ENCODE peak calls at places on chromosomes 5 and 9, in nine cellular contexts. One of them, this sample, is unnamed.

GRCh38 chr9:107243757-107244156 is 39.3 kb upstream of the RAD23B start:
- DNase-seq in brain microvascular endothelial cell: peak
- DNase-seq in dermis microvascular lymphatic vessel endothelial cell: no peak
- DNase-seq in adrenal gland: no peak
- DNase-seq in effector memory CD4-positive, alpha-beta T cell: no peak
- DNase-seq in NCI-H69: peak
- DNase-seq in pancreas: no peak
- DNase-seq in anterior cingulate cortex: no peak
- DNase-seq in activated T-cell treated with anti-CD3 and anti-CD28 coated beads for 48 hours: peak
- DNase-seq in this sample: no peak

GRCh38 chr5:139707445-139708003 is 59.4 kb downstream of the CXXC5 start:
- DNase-seq in brain microvascular endothelial cell: no peak
- DNase-seq in dermis microvascular lymphatic vessel endothelial cell: no peak
- DNase-seq in adrenal gland: no peak
- DNase-seq in effector memory CD4-positive, alpha-beta T cell: no peak
- DNase-seq in NCI-H69: no peak
- DNase-seq in pancreas: no peak
- DNase-seq in anterior cingulate cortex: no peak
- DNase-seq in activated T-cell treated with anti-CD3 and anti-CD28 coated beads for 48 hours: no peak
- DNase-seq in this sample: no peak

GRCh38 chr5:80190960-80191359 is 64.9 kb downstream of the SERINC5 start:
- DNase-seq in brain microvascular endothelial cell: no peak
- DNase-seq in dermis microvascular lymphatic vessel endothelial cell: no peak
- DNase-seq in adrenal gland: no peak
- DNase-seq in effector memory CD4-positive, alpha-beta T cell: no peak
- DNase-seq in NCI-H69: no peak
- DNase-seq in pancreas: no peak
- DNase-seq in anterior cingulate cortex: no peak
- DNase-seq in activated T-cell treated with anti-CD3 and anti-CD28 coated beads for 48 hours: no peak
- DNase-seq in this sample: no peak

GRCh38 chr5:32443541-32444190 is 874 bp downstream of the ZFR start:
- DNase-seq in brain microvascular endothelial cell: peak
- DNase-seq in dermis microvascular lymphatic vessel endothelial cell: no peak
- DNase-seq in adrenal gland: peak
- DNase-seq in effector memory CD4-positive, alpha-beta T cell: peak
- DNase-seq in NCI-H69: peak
- DNase-seq in pancreas: peak
- DNase-seq in anterior cingulate cortex: peak
- DNase-seq in activated T-cell treated with anti-CD3 and anti-CD28 coated beads for 48 hours: peak
- DNase-seq in this sample: peak

GRCh38 chr5:61200582-61201155 is 38.4 kb upstream of the SMIM15 start:
- DNase-seq in brain microvascular endothelial cell: peak
- DNase-seq in dermis microvascular lymphatic vessel endothelial cell: no peak
- DNase-seq in adrenal gland: no peak
- DNase-seq in effector memory CD4-positive, alpha-beta T cell: no peak
- DNase-seq in NCI-H69: peak
- DNase-seq in pancreas: no peak
- DNase-seq in anterior cingulate cortex: no peak
- DNase-seq in activated T-cell treated with anti-CD3 and anti-CD28 coated beads for 48 hours: no peak
- DNase-seq in this sample: no peak

GRCh38 chr5:133612021-133612860 is at the start of gene FSTL4:
- DNase-seq in brain microvascular endothelial cell: no peak
- DNase-seq in dermis microvascular lymphatic vessel endothelial cell: no peak
- DNase-seq in adrenal gland: peak
- DNase-seq in effector memory CD4-positive, alpha-beta T cell: no peak
- DNase-seq in NCI-H69: peak
- DNase-seq in pancreas: peak
- DNase-seq in anterior cingulate cortex: no peak
- DNase-seq in activated T-cell treated with anti-CD3 and anti-CD28 coated beads for 48 hours: no peak
- DNase-seq in this sample: peak

GRCh38 chr5:114255275-114255674 is 106.6 kb upstream of the KCNN2 start:
- DNase-seq in brain microvascular endothelial cell: no peak
- DNase-seq in dermis microvascular lymphatic vessel endothelial cell: no peak
- DNase-seq in adrenal gland: no peak
- DNase-seq in effector memory CD4-positive, alpha-beta T cell: no peak
- DNase-seq in NCI-H69: no peak
- DNase-seq in pancreas: no peak
- DNase-seq in anterior cingulate cortex: no peak
- DNase-seq in activated T-cell treated with anti-CD3 and anti-CD28 coated beads for 48 hours: no peak
- DNase-seq in this sample: no peak

GRCh38 chr9:104386425-104387069 is 117.5 kb upstream of the OR13F1 start:
- DNase-seq in brain microvascular endothelial cell: peak
- DNase-seq in dermis microvascular lymphatic vessel endothelial cell: peak
- DNase-seq in adrenal gland: no peak
- DNase-seq in effector memory CD4-positive, alpha-beta T cell: no peak
- DNase-seq in NCI-H69: peak
- DNase-seq in pancreas: no peak
- DNase-seq in anterior cingulate cortex: no peak
- DNase-seq in activated T-cell treated with anti-CD3 and anti-CD28 coated beads for 48 hours: no peak
- DNase-seq in this sample: no peak

GRCh38 chr5:150263801-150264621 is 25.6 kb downstream of the CAMK2A start:
- DNase-seq in brain microvascular endothelial cell: peak
- DNase-seq in dermis microvascular lymphatic vessel endothelial cell: no peak
- DNase-seq in adrenal gland: peak
- DNase-seq in effector memory CD4-positive, alpha-beta T cell: no peak
- DNase-seq in NCI-H69: peak
- DNase-seq in pancreas: peak
- DNase-seq in anterior cingulate cortex: no peak
- DNase-seq in activated T-cell treated with anti-CD3 and anti-CD28 coated beads for 48 hours: no peak
- DNase-seq in this sample: peak

GRCh38 chr5:142181096-142181495 is 72.5 kb downstream of the NDFIP1 start:
- DNase-seq in brain microvascular endothelial cell: no peak
- DNase-seq in dermis microvascular lymphatic vessel endothelial cell: no peak
- DNase-seq in adrenal gland: no peak
- DNase-seq in effector memory CD4-positive, alpha-beta T cell: no peak
- DNase-seq in NCI-H69: peak
- DNase-seq in pancreas: no peak
- DNase-seq in anterior cingulate cortex: no peak
- DNase-seq in activated T-cell treated with anti-CD3 and anti-CD28 coated beads for 48 hours: no peak
- DNase-seq in this sample: no peak

GRCh38 chr9:135990468-135991429 is 29.6 kb upstream of the UBAC1 start:
- DNase-seq in brain microvascular endothelial cell: no peak
- DNase-seq in dermis microvascular lymphatic vessel endothelial cell: peak
- DNase-seq in adrenal gland: peak
- DNase-seq in effector memory CD4-positive, alpha-beta T cell: peak
- DNase-seq in NCI-H69: peak
- DNase-seq in pancreas: peak
- DNase-seq in anterior cingulate cortex: no peak
- DNase-seq in activated T-cell treated with anti-CD3 and anti-CD28 coated beads for 48 hours: no peak
- DNase-seq in this sample: no peak

GRCh38 chr5:1235379-1235778 is 10.2 kb downstream of the SLC6A18 start:
- DNase-seq in brain microvascular endothelial cell: no peak
- DNase-seq in dermis microvascular lymphatic vessel endothelial cell: no peak
- DNase-seq in adrenal gland: no peak
- DNase-seq in effector memory CD4-positive, alpha-beta T cell: no peak
- DNase-seq in NCI-H69: no peak
- DNase-seq in pancreas: no peak
- DNase-seq in anterior cingulate cortex: no peak
- DNase-seq in activated T-cell treated with anti-CD3 and anti-CD28 coated beads for 48 hours: no peak
- DNase-seq in this sample: no peak

GRCh38 chr5:86885489-86886225 is 267.9 kb downstream of the COX7C start:
- DNase-seq in brain microvascular endothelial cell: no peak
- DNase-seq in dermis microvascular lymphatic vessel endothelial cell: no peak
- DNase-seq in adrenal gland: no peak
- DNase-seq in effector memory CD4-positive, alpha-beta T cell: no peak
- DNase-seq in NCI-H69: peak
- DNase-seq in pancreas: no peak
- DNase-seq in anterior cingulate cortex: no peak
- DNase-seq in activated T-cell treated with anti-CD3 and anti-CD28 coated beads for 48 hours: no peak
- DNase-seq in this sample: no peak

GRCh38 chr5:127746756-127747155 is 43.6 kb downstream of the CCDC192 start:
- DNase-seq in brain microvascular endothelial cell: no peak
- DNase-seq in dermis microvascular lymphatic vessel endothelial cell: peak
- DNase-seq in adrenal gland: no peak
- DNase-seq in effector memory CD4-positive, alpha-beta T cell: no peak
- DNase-seq in NCI-H69: peak
- DNase-seq in pancreas: no peak
- DNase-seq in anterior cingulate cortex: no peak
- DNase-seq in activated T-cell treated with anti-CD3 and anti-CD28 coated beads for 48 hours: no peak
- DNase-seq in this sample: no peak

GRCh38 chr5:102581011-102581410 is 82.2 kb upstream of the SLCO6A1 start:
- DNase-seq in brain microvascular endothelial cell: no peak
- DNase-seq in dermis microvascular lymphatic vessel endothelial cell: no peak
- DNase-seq in adrenal gland: no peak
- DNase-seq in effector memory CD4-positive, alpha-beta T cell: no peak
- DNase-seq in NCI-H69: no peak
- DNase-seq in pancreas: no peak
- DNase-seq in anterior cingulate cortex: no peak
- DNase-seq in activated T-cell treated with anti-CD3 and anti-CD28 coated beads for 48 hours: no peak
- DNase-seq in this sample: no peak

GRCh38 chr5:41071975-41072374 is 833 bp upstream of the MROH2B start:
- DNase-seq in brain microvascular endothelial cell: no peak
- DNase-seq in dermis microvascular lymphatic vessel endothelial cell: no peak
- DNase-seq in adrenal gland: no peak
- DNase-seq in effector memory CD4-positive, alpha-beta T cell: no peak
- DNase-seq in NCI-H69: no peak
- DNase-seq in pancreas: no peak
- DNase-seq in anterior cingulate cortex: no peak
- DNase-seq in activated T-cell treated with anti-CD3 and anti-CD28 coated beads for 48 hours: no peak
- DNase-seq in this sample: no peak

GRCh38 chr5:169146158-169146557 is 154.8 kb downstream of the SLIT3 start:
- DNase-seq in brain microvascular endothelial cell: no peak
- DNase-seq in dermis microvascular lymphatic vessel endothelial cell: no peak
- DNase-seq in adrenal gland: no peak
- DNase-seq in effector memory CD4-positive, alpha-beta T cell: no peak
- DNase-seq in NCI-H69: no peak
- DNase-seq in pancreas: no peak
- DNase-seq in anterior cingulate cortex: no peak
- DNase-seq in activated T-cell treated with anti-CD3 and anti-CD28 coated beads for 48 hours: no peak
- DNase-seq in this sample: no peak

GRCh38 chr5:168244838-168245555 is 46.4 kb upstream of the WWC1 start:
- DNase-seq in brain microvascular endothelial cell: no peak
- DNase-seq in dermis microvascular lymphatic vessel endothelial cell: no peak
- DNase-seq in adrenal gland: no peak
- DNase-seq in effector memory CD4-positive, alpha-beta T cell: no peak
- DNase-seq in NCI-H69: no peak
- DNase-seq in pancreas: no peak
- DNase-seq in anterior cingulate cortex: no peak
- DNase-seq in activated T-cell treated with anti-CD3 and anti-CD28 coated beads for 48 hours: no peak
- DNase-seq in this sample: no peak

GRCh38 chr5:67050125-67050524 is 146.5 kb downstream of the CD180 start:
- DNase-seq in brain microvascular endothelial cell: no peak
- DNase-seq in dermis microvascular lymphatic vessel endothelial cell: no peak
- DNase-seq in adrenal gland: no peak
- DNase-seq in effector memory CD4-positive, alpha-beta T cell: no peak
- DNase-seq in NCI-H69: peak
- DNase-seq in pancreas: no peak
- DNase-seq in anterior cingulate cortex: no peak
- DNase-seq in activated T-cell treated with anti-CD3 and anti-CD28 coated beads for 48 hours: no peak
- DNase-seq in this sample: no peak

GRCh38 chr9:81465468-81466002 is 223.8 kb downstream of the TLE1 start:
- DNase-seq in brain microvascular endothelial cell: peak
- DNase-seq in dermis microvascular lymphatic vessel endothelial cell: peak
- DNase-seq in adrenal gland: no peak
- DNase-seq in effector memory CD4-positive, alpha-beta T cell: no peak
- DNase-seq in NCI-H69: no peak
- DNase-seq in pancreas: no peak
- DNase-seq in anterior cingulate cortex: no peak
- DNase-seq in activated T-cell treated with anti-CD3 and anti-CD28 coated beads for 48 hours: no peak
- DNase-seq in this sample: no peak

GRCh38 chr5:68484307-68485068 is 268.9 kb downstream of the PIK3R1 start:
- DNase-seq in brain microvascular endothelial cell: peak
- DNase-seq in dermis microvascular lymphatic vessel endothelial cell: no peak
- DNase-seq in adrenal gland: no peak
- DNase-seq in effector memory CD4-positive, alpha-beta T cell: no peak
- DNase-seq in NCI-H69: peak
- DNase-seq in pancreas: no peak
- DNase-seq in anterior cingulate cortex: no peak
- DNase-seq in activated T-cell treated with anti-CD3 and anti-CD28 coated beads for 48 hours: no peak
- DNase-seq in this sample: no peak

GRCh38 chr9:107242073-107243063 is 40.7 kb upstream of the RAD23B start:
- DNase-seq in brain microvascular endothelial cell: no peak
- DNase-seq in dermis microvascular lymphatic vessel endothelial cell: no peak
- DNase-seq in adrenal gland: no peak
- DNase-seq in effector memory CD4-positive, alpha-beta T cell: no peak
- DNase-seq in NCI-H69: peak
- DNase-seq in pancreas: no peak
- DNase-seq in anterior cingulate cortex: no peak
- DNase-seq in activated T-cell treated with anti-CD3 and anti-CD28 coated beads for 48 hours: no peak
- DNase-seq in this sample: no peak

GRCh38 chr9:132939169-132939568 is 5.2 kb downstream of the TSC1 start:
- DNase-seq in brain microvascular endothelial cell: no peak
- DNase-seq in dermis microvascular lymphatic vessel endothelial cell: no peak
- DNase-seq in adrenal gland: no peak
- DNase-seq in effector memory CD4-positive, alpha-beta T cell: no peak
- DNase-seq in NCI-H69: no peak
- DNase-seq in pancreas: no peak
- DNase-seq in anterior cingulate cortex: no peak
- DNase-seq in activated T-cell treated with anti-CD3 and anti-CD28 coated beads for 48 hours: no peak
- DNase-seq in this sample: no peak

GRCh38 chr5:156584856-156585255 is 257.9 kb downstream of the SGCD start:
- DNase-seq in brain microvascular endothelial cell: no peak
- DNase-seq in dermis microvascular lymphatic vessel endothelial cell: no peak
- DNase-seq in adrenal gland: no peak
- DNase-seq in effector memory CD4-positive, alpha-beta T cell: no peak
- DNase-seq in NCI-H69: peak
- DNase-seq in pancreas: no peak
- DNase-seq in anterior cingulate cortex: no peak
- DNase-seq in activated T-cell treated with anti-CD3 and anti-CD28 coated beads for 48 hours: no peak
- DNase-seq in this sample: peak

GRCh38 chr9:132670816-132671371 is 630 bp downstream of the GTF3C4 start:
- DNase-seq in brain microvascular endothelial cell: peak
- DNase-seq in dermis microvascular lymphatic vessel endothelial cell: no peak
- DNase-seq in adrenal gland: peak
- DNase-seq in effector memory CD4-positive, alpha-beta T cell: peak
- DNase-seq in NCI-H69: peak
- DNase-seq in pancreas: peak
- DNase-seq in anterior cingulate cortex: no peak
- DNase-seq in activated T-cell treated with anti-CD3 and anti-CD28 coated beads for 48 hours: peak
- DNase-seq in this sample: no peak

GRCh38 chr9:36746415-36746814 is 173.7 kb downstream of the MELK start:
- DNase-seq in brain microvascular endothelial cell: no peak
- DNase-seq in dermis microvascular lymphatic vessel endothelial cell: no peak
- DNase-seq in adrenal gland: no peak
- DNase-seq in effector memory CD4-positive, alpha-beta T cell: no peak
- DNase-seq in NCI-H69: no peak
- DNase-seq in pancreas: no peak
- DNase-seq in anterior cingulate cortex: no peak
- DNase-seq in activated T-cell treated with anti-CD3 and anti-CD28 coated beads for 48 hours: no peak
- DNase-seq in this sample: no peak

GRCh38 chr5:128315671-128316070 is 222.4 kb downstream of the FBN2 start:
- DNase-seq in brain microvascular endothelial cell: no peak
- DNase-seq in dermis microvascular lymphatic vessel endothelial cell: no peak
- DNase-seq in adrenal gland: no peak
- DNase-seq in effector memory CD4-positive, alpha-beta T cell: no peak
- DNase-seq in NCI-H69: no peak
- DNase-seq in pancreas: no peak
- DNase-seq in anterior cingulate cortex: no peak
- DNase-seq in activated T-cell treated with anti-CD3 and anti-CD28 coated beads for 48 hours: no peak
- DNase-seq in this sample: no peak

GRCh38 chr9:17075758-17076485 is 58.9 kb upstream of the CNTLN start:
- DNase-seq in brain microvascular endothelial cell: no peak
- DNase-seq in dermis microvascular lymphatic vessel endothelial cell: no peak
- DNase-seq in adrenal gland: no peak
- DNase-seq in effector memory CD4-positive, alpha-beta T cell: no peak
- DNase-seq in NCI-H69: peak
- DNase-seq in pancreas: no peak
- DNase-seq in anterior cingulate cortex: no peak
- DNase-seq in activated T-cell treated with anti-CD3 and anti-CD28 coated beads for 48 hours: no peak
- DNase-seq in this sample: no peak

GRCh38 chr5:11904270-11904906 is at the start of gene CTNND2:
- DNase-seq in brain microvascular endothelial cell: no peak
- DNase-seq in dermis microvascular lymphatic vessel endothelial cell: no peak
- DNase-seq in adrenal gland: no peak
- DNase-seq in effector memory CD4-positive, alpha-beta T cell: no peak
- DNase-seq in NCI-H69: peak
- DNase-seq in pancreas: peak
- DNase-seq in anterior cingulate cortex: no peak
- DNase-seq in activated T-cell treated with anti-CD3 and anti-CD28 coated beads for 48 hours: no peak
- DNase-seq in this sample: peak

GRCh38 chr5:145991044-145991575 is 54.7 kb downstream of the SH3RF2 start:
- DNase-seq in brain microvascular endothelial cell: peak
- DNase-seq in dermis microvascular lymphatic vessel endothelial cell: no peak
- DNase-seq in adrenal gland: no peak
- DNase-seq in effector memory CD4-positive, alpha-beta T cell: no peak
- DNase-seq in NCI-H69: no peak
- DNase-seq in pancreas: no peak
- DNase-seq in anterior cingulate cortex: no peak
- DNase-seq in activated T-cell treated with anti-CD3 and anti-CD28 coated beads for 48 hours: no peak
- DNase-seq in this sample: no peak

GRCh38 chr9:22158983-22159382 is 149.9 kb upstream of the CDKN2B start:
- DNase-seq in brain microvascular endothelial cell: peak
- DNase-seq in dermis microvascular lymphatic vessel endothelial cell: no peak
- DNase-seq in adrenal gland: peak
- DNase-seq in effector memory CD4-positive, alpha-beta T cell: no peak
- DNase-seq in NCI-H69: no peak
- DNase-seq in pancreas: no peak
- DNase-seq in anterior cingulate cortex: no peak
- DNase-seq in activated T-cell treated with anti-CD3 and anti-CD28 coated beads for 48 hours: no peak
- DNase-seq in this sample: no peak